ENCODE peak calls at places on chromosome 2, in five cellular contexts. One of them, this sample, is unnamed. For H3K9me3 and H3K4me1, the result is how much of the 10 kb centered on the place peaks cover.

GRCh38 chr2:225584821-225585220 is 185.3 kb downstream of the NYAP2 start:
- DNase-seq in right lobe of liver: no peak
- DNase-seq in tibial artery: no peak
- DNase-seq in NT2/D1: no peak
- DNase-seq in HepG2: no peak
- DNase-seq in this sample: no peak

GRCh38 chr2:149034406-149034805 is 4.1 kb upstream of the LYPD6B start:
- DNase-seq in right lobe of liver: no peak
- DNase-seq in tibial artery: no peak
- DNase-seq in NT2/D1: no peak
- DNase-seq in HepG2: no peak
- DNase-seq in this sample: no peak

GRCh38 chr2:145422576-145422975 is 902.7 kb upstream of the ZEB2 start:
- DNase-seq in right lobe of liver: no peak
- DNase-seq in tibial artery: no peak
- DNase-seq in NT2/D1: no peak
- DNase-seq in HepG2: no peak
- DNase-seq in this sample: no peak

GRCh38 chr2:74671479-74671878 is 17.4 kb downstream of the SEMA4F start:
- DNase-seq in right lobe of liver: no peak
- DNase-seq in tibial artery: no peak
- DNase-seq in NT2/D1: no peak
- DNase-seq in HepG2: no peak
- DNase-seq in this sample: no peak

GRCh38 chr2:1633936-1634587 is 110.3 kb downstream of the PXDN start:
- DNase-seq in right lobe of liver: no peak
- DNase-seq in tibial artery: no peak
- DNase-seq in NT2/D1: no peak
- DNase-seq in HepG2: no peak
- DNase-seq in this sample: no peak

GRCh38 chr2:149422337-149422990 is 92.1 kb downstream of the LYPD6 start:
- DNase-seq in right lobe of liver: no peak
- DNase-seq in tibial artery: no peak
- DNase-seq in NT2/D1: no peak
- DNase-seq in HepG2: no peak
- DNase-seq in this sample: peak

GRCh38 chr2:36433311-36434217 is 78.0 kb downstream of the CRIM1 start:
- DNase-seq in right lobe of liver: no peak
- DNase-seq in tibial artery: no peak
- DNase-seq in NT2/D1: no peak
- DNase-seq in HepG2: peak
- DNase-seq in this sample: peak

GRCh38 chr2:112622528-112622849 is 23.2 kb upstream of the SLC20A1 start:
- DNase-seq in right lobe of liver: no peak
- DNase-seq in tibial artery: no peak
- DNase-seq in NT2/D1: no peak
- DNase-seq in HepG2: no peak
- DNase-seq in this sample: no peak

GRCh38 chr2:29192526-29192925 is 77.3 kb downstream of the CLIP4 start:
- DNase-seq in right lobe of liver: no peak
- DNase-seq in tibial artery: no peak
- DNase-seq in NT2/D1: no peak
- DNase-seq in HepG2: no peak
- DNase-seq in this sample: no peak

GRCh38 chr2:100902833-100903405 is 83.0 kb downstream of the NPAS2 start:
- DNase-seq in right lobe of liver: peak
- DNase-seq in tibial artery: no peak
- DNase-seq in NT2/D1: no peak
- DNase-seq in HepG2: peak
- DNase-seq in this sample: no peak

GRCh38 chr2:142841788-142842187 is 35.7 kb upstream of the KYNU start:
- DNase-seq in right lobe of liver: no peak
- DNase-seq in tibial artery: no peak
- DNase-seq in NT2/D1: no peak
- DNase-seq in HepG2: no peak
- DNase-seq in this sample: no peak

GRCh38 chr2:192126912-192127311 is 67.8 kb downstream of the TMEFF2 start:
- DNase-seq in right lobe of liver: no peak
- DNase-seq in tibial artery: no peak
- DNase-seq in NT2/D1: no peak
- DNase-seq in HepG2: no peak
- DNase-seq in this sample: no peak

GRCh38 chr2:17539596-17539992 is 902 bp upstream of the VSNL1 start:
- DNase-seq in right lobe of liver: peak
- DNase-seq in tibial artery: no peak
- DNase-seq in NT2/D1: no peak
- DNase-seq in HepG2: peak
- DNase-seq in this sample: no peak
- H3K4me3 ChIP-seq in right lobe of liver: peak
- H3K4me3 ChIP-seq in tibial artery: peak
- H3K4me3 ChIP-seq in NT2/D1: peak
- H3K4me3 ChIP-seq in HepG2: peak
- H3K4me3 ChIP-seq in this sample: peak

GRCh38 chr2:132252191-132252893 is 90.6 kb upstream of the ANKRD30BL start:
- DNase-seq in right lobe of liver: no peak
- DNase-seq in tibial artery: no peak
- DNase-seq in NT2/D1: no peak
- DNase-seq in HepG2: no peak
- DNase-seq in this sample: no peak
- H3K9me3 ChIP-seq in right lobe of liver: under half
- H3K9me3 ChIP-seq in tibial artery: under half
- H3K9me3 ChIP-seq in NT2/D1: under half
- H3K9me3 ChIP-seq in HepG2: half or more
- H3K9me3 ChIP-seq in this sample: under half

GRCh38 chr2:62822549-62822948 is 117.0 kb downstream of the EHBP1 start:
- DNase-seq in right lobe of liver: no peak
- DNase-seq in tibial artery: no peak
- DNase-seq in NT2/D1: no peak
- DNase-seq in HepG2: no peak
- DNase-seq in this sample: no peak
- H3K4me1 ChIP-seq in right lobe of liver: under half
- H3K4me1 ChIP-seq in tibial artery: under half
- H3K4me1 ChIP-seq in NT2/D1: under half
- H3K4me1 ChIP-seq in HepG2: under half
- H3K4me1 ChIP-seq in this sample: under half

GRCh38 chr2:84925724-84926376 is 20.4 kb downstream of the TMSB10 start:
- DNase-seq in right lobe of liver: peak
- DNase-seq in tibial artery: peak
- DNase-seq in NT2/D1: peak
- DNase-seq in HepG2: peak
- DNase-seq in this sample: peak
- H3K4me3 ChIP-seq in right lobe of liver: no peak
- H3K4me3 ChIP-seq in tibial artery: peak
- H3K4me3 ChIP-seq in NT2/D1: peak
- H3K4me3 ChIP-seq in HepG2: peak
- H3K4me3 ChIP-seq in this sample: peak

GRCh38 chr2:88711331-88711730 is 19.9 kb downstream of the RPIA start:
- DNase-seq in right lobe of liver: no peak
- DNase-seq in tibial artery: no peak
- DNase-seq in NT2/D1: no peak
- DNase-seq in HepG2: no peak
- DNase-seq in this sample: no peak

GRCh38 chr2:88714667-88715066 is 23.2 kb downstream of the RPIA start:
- DNase-seq in right lobe of liver: no peak
- DNase-seq in tibial artery: no peak
- DNase-seq in NT2/D1: no peak
- DNase-seq in HepG2: no peak
- DNase-seq in this sample: no peak

GRCh38 chr2:88713408-88713807 is 21.9 kb downstream of the RPIA start:
- DNase-seq in right lobe of liver: no peak
- DNase-seq in tibial artery: no peak
- DNase-seq in NT2/D1: no peak
- DNase-seq in HepG2: no peak
- DNase-seq in this sample: no peak

GRCh38 chr2:88709117-88709739 is 17.8 kb downstream of the RPIA start:
- DNase-seq in right lobe of liver: no peak
- DNase-seq in tibial artery: no peak
- DNase-seq in NT2/D1: no peak
- DNase-seq in HepG2: no peak
- DNase-seq in this sample: no peak

DNA sequence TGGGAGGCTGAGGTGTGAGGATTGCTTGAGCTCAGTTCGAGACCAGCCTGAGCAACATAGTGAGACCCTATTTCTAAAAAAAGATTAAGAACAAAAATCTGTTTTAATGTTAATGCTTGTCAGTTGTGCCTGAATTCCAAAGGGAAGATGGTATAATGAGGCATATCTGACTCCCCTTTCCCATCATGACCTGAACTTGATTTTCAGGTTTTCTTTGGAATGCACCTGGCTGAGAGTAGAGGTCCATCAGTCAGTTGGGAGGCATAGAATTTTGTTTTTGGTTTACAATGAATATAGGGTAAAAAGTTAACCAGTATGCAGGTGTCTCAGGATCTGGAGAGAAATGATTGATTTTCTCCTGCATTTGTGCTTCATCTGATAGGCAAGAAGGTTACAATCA is 20.4 kb downstream of the RPIA start:
- DNase-seq in right lobe of liver: no peak
- DNase-seq in tibial artery: no peak
- DNase-seq in NT2/D1: no peak
- DNase-seq in HepG2: no peak
- DNase-seq in this sample: no peak
- H3K9me3 ChIP-seq in right lobe of liver: under half
- H3K9me3 ChIP-seq in tibial artery: under half
- H3K9me3 ChIP-seq in NT2/D1: under half
- H3K9me3 ChIP-seq in HepG2: under half
- H3K9me3 ChIP-seq in this sample: under half

GRCh38 chr2:42618972-42619371 is 50.5 kb downstream of the MTA3 start:
- DNase-seq in right lobe of liver: no peak
- DNase-seq in tibial artery: no peak
- DNase-seq in NT2/D1: no peak
- DNase-seq in HepG2: no peak
- DNase-seq in this sample: no peak
- H3K4me1 ChIP-seq in right lobe of liver: under half
- H3K4me1 ChIP-seq in tibial artery: under half
- H3K4me1 ChIP-seq in NT2/D1: under half
- H3K4me1 ChIP-seq in HepG2: under half
- H3K4me1 ChIP-seq in this sample: under half

This sample was measured in HAP-1.